ENCODE peak calls at places on chromosomes 6 and 20, in ten cellular contexts. A is transverse colon, O is uterus, R is suprapubic skin, G is stomach, I is heart left ventricle, K is adrenal gland, D is esophagus muscularis mucosa, M is K562, Z is Peyer's patch. U is an unnamed sample.

GRCh38 chr6:112252571-112253504 is 1.5 kb downstream of the LAMA4 start:
- DNase-seq in D (no peak), G (no peak), R (no peak), K (no peak), A (no peak), I (peak; percentile 51), O (peak; percentile 42), Z (no peak), M (no peak), U (no peak)

GRCh38 chr6:152201134-152201533 is 393.7 kb downstream of the ESR1 start:
- DNase-seq in A (no peak), Z (no peak), R (no peak), I (no peak), D (no peak), G (no peak), M (no peak), K (no peak), O (no peak), U (no peak)

GRCh38 chr20:24134284-24134683 is 145.7 kb upstream of the GGTLC1 start:
- DNase-seq in I (peak; percentile 34), G (no peak), M (no peak), A (no peak), K (no peak), O (no peak), R (no peak), Z (no peak), D (no peak), U (no peak)

GRCh38 chr6:52407467-52407866 is 12.7 kb upstream of the EFHC1 start:
- DNase-seq in Z (no peak), A (no peak), G (no peak), K (peak; percentile 30), I (no peak), O (no peak), D (no peak), R (no peak), M (peak; percentile 31), U (peak; percentile 62)

GRCh38 chr6:46541556-46541955 is 50.3 kb upstream of the RCAN2 start:
- DNase-seq in R (no peak), M (no peak), D (no peak), G (no peak), A (no peak), I (no peak), K (no peak), Z (no peak), O (no peak), U (no peak)

GRCh38 chr20:13442990-13443389 is 195.7 kb downstream of the TASP1 start:
- DNase-seq in D (no peak), Z (no peak), M (no peak), A (no peak), K (no peak), I (no peak), R (no peak), G (no peak), O (no peak), U (peak; percentile 25)

GRCh38 chr20:6333110-6333509 is 210.3 kb upstream of the FERMT1 start:
- DNase-seq in K (no peak), M (no peak), I (no peak), O (no peak), Z (no peak), R (no peak), A (no peak), D (no peak), G (no peak), U (no peak)

GRCh38 chr6:984031-984430 is 291.1 kb upstream of the EXOC2 start:
- DNase-seq in K (no peak), M (no peak), I (no peak), A (no peak), G (no peak), Z (no peak), D (no peak), R (no peak), O (no peak), U (no peak)

GRCh38 chr20:23613676-23614075 is 8.0 kb upstream of the CST9 start:
- DNase-seq in A (no peak), O (peak; percentile 40), Z (no peak), K (no peak), D (peak; percentile 91), M (no peak), R (no peak), G (no peak), I (no peak), U (no peak)

GRCh38 chr6:149079911-149080501 is 237.5 kb upstream of the TAB2 start:
- DNase-seq in A (no peak), D (no peak), I (peak; percentile 79), M (no peak), Z (no peak), R (no peak), K (peak; percentile 35), O (peak; percentile 56), G (no peak), U (no peak)

GRCh38 chr20:58610811-58611210 is 40.3 kb upstream of the STX16 start:
- DNase-seq in D (no peak), O (no peak), Z (no peak), K (no peak), M (no peak), I (no peak), A (no peak), R (no peak), G (no peak), U (no peak)

GRCh38 chr6:44056392-44057237 is 70.6 kb downstream of the MRPL14 start:
- DNase-seq in I (peak; percentile 83), Z (no peak), O (peak; percentile 92), K (peak; percentile 62), G (no peak), D (no peak), R (no peak), M (no peak), A (peak; percentile 35), U (no peak)

GRCh38 chr6:28277746-28278145 is 3.6 kb upstream of the PGBD1 start:
- DNase-seq in G (no peak), K (no peak), I (no peak), A (no peak), D (no peak), M (no peak), R (no peak), Z (no peak), O (no peak), U (no peak)

GRCh38 chr6:125014157-125014957 is 52.1 kb downstream of the RNF217 start:
- DNase-seq in G (no peak), I (no peak), Z (no peak), R (no peak), K (no peak), M (no peak), O (no peak), A (no peak), D (no peak), U (no peak)

GRCh38 chr6:82365011-82365751 is 1.6 kb downstream of the TPBG start:
- DNase-seq in D (no peak), M (no peak), Z (no peak), A (peak; percentile 16), R (no peak), K (no peak), I (peak; percentile 29), G (peak; percentile 42), O (peak; percentile 15), U (peak; percentile 15)
- TF ChIP-seq POLR2A in D (no peak), M (no peak), Z (no peak), A (no peak), R (no peak), K (no peak), I (no peak), G (no peak), O (no peak), U (no peak)

DNA sequence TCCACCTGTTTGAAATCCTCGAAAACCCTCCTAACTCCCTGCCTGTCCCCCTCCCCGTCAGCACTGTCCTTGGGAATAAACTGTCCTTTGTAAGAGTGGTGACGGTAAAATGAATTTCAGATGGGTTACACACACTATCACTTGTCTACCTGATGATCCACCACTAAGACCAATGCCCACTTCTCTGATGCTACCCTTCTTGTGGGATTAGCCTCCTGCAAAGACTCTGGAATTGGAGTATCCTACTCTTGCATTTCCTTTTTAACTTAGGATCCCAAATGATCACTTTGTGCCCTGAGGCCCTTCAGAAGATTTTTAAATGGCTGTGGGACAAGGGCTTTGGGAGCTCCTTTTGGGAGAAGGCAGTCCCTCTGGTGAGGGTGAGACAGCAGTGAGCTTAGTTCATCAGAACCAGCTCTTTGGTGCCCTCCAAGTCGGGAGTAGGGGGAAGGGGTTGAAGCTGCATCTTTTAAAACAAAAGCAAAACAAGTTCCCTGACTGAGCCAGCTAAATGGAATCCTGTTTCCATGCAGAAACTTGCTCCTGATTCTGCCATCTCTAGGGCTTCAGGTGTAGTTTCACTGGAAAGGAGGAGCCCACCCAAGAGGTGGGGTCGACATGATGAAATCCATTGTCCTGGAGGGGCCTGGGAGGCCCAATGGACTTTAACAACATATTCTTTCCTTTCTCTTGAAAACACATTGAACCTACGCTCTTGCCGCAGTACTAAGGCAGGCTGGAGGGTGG is 86.5 kb downstream of the ASXL1 start:
- DNase-seq in I (no peak), R (no peak), M (no peak), D (no peak), G (peak; percentile 15), A (peak; percentile 2), O (peak; percentile 4), K (no peak), Z (no peak), U (no peak)
- TF ChIP-seq POLR2A in I (no peak), R (no peak), M (no peak), D (no peak), G (no peak), A (no peak), O (no peak), K (no peak), Z (no peak), U (no peak)

GRCh38 chr6:17705778-17706579 is 746 bp downstream of the NUP153 start:
- DNase-seq in D (peak; percentile 93), I (peak; percentile 63), G (peak; percentile 65), Z (peak; percentile 80), A (peak; percentile 75), O (peak; percentile 56), R (no peak), K (peak; percentile 47), M (no peak), U (peak; percentile 85)
- TF ChIP-seq POLR2A in D (no peak), I (no peak), G (no peak), Z (no peak), A (no peak), O (no peak), R (no peak), K (no peak), M (peak; percentile 74), U (no peak)

DNA sequence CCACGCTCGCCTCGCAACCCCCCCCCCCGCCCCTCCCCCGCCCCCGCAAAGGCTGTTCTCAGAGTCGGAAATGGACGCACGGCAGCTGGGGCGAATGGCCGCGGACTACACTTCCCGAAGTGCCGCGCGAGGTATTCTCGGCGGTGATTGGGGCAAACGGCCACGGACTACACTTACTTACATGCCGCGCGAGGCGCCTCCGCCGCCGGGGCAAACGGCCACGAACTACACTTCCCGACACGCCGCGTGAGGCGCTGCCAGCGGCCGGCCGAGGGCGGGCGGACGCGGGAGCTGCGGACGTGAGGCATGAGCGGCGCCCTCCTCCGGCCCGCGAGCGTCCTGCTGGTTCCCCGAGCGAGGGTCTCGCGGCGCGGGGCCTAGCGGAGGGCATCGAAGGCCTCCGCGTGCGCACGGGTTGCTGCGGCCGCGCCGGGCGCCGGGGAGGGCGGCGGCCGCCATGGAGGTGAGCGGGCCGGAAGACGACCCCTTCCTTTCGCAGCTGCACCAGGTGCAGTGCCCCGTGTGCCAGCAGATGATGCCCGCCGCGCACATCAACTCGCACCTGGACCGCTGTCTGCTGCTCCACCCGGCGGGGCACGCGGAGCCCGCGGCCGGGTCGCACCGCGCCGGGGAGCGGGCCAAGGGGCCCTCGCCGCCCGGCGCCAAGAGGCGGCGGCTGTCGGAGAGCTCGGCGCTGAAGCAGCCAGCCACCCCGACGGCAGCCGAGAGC is at the start of gene WRNIP1:
- DNase-seq in Z (peak; percentile 97), A (peak; percentile 98), G (peak; percentile 99), R (peak; percentile 99), O (peak; percentile 99), I (peak; percentile 100), D (peak; percentile 100), K (peak; percentile 99), M (peak; percentile 87), U (peak; percentile 99)
- TF ChIP-seq POLR2A in Z (peak; percentile 67), A (peak; percentile 62), G (no peak), R (peak; percentile 72), O (peak; percentile 86), I (no peak), D (peak; percentile 56), K (peak; percentile 79), M (no peak), U (peak; percentile 75)

U was measured in erythroblast.